ENCODE peak calls at places on chromosomes 1 and 21, in seven cellular contexts. One of them, this sample, is unnamed.

GRCh38 chr1:10803971-10804820 is 7.8 kb upstream of the CASZ1 start:
- DNase-seq in activated CD8-positive, alpha-beta memory T cell treated with anti-CD3 and anti-CD28 coated beads for 48 hours: no peak
- DNase-seq in GM23248: no peak
- DNase-seq in left lung: peak
- DNase-seq in endothelial cell: no peak
- DNase-seq in T-cell: peak
- DNase-seq in keratinocyte: peak
- DNase-seq in this sample: no peak

GRCh38 chr1:203593723-203594122 is 32.9 kb upstream of the ATP2B4 start:
- DNase-seq in T-cell: peak
- DNase-seq in endothelial cell: no peak
- DNase-seq in left lung: no peak
- DNase-seq in GM23248: peak
- DNase-seq in keratinocyte: no peak
- DNase-seq in activated CD8-positive, alpha-beta memory T cell treated with anti-CD3 and anti-CD28 coated beads for 48 hours: no peak
- DNase-seq in this sample: peak

GRCh38 chr1:235999259-235999925 is 65.5 kb downstream of the NID1 start:
- DNase-seq in T-cell: peak
- DNase-seq in keratinocyte: peak
- DNase-seq in activated CD8-positive, alpha-beta memory T cell treated with anti-CD3 and anti-CD28 coated beads for 48 hours: peak
- DNase-seq in GM23248: peak
- DNase-seq in endothelial cell: no peak
- DNase-seq in left lung: no peak
- DNase-seq in this sample: peak

GRCh38 chr1:201255470-201256362 is 27.6 kb upstream of the PKP1 start:
- DNase-seq in endothelial cell: no peak
- DNase-seq in keratinocyte: no peak
- DNase-seq in left lung: no peak
- DNase-seq in T-cell: no peak
- DNase-seq in GM23248: no peak
- DNase-seq in activated CD8-positive, alpha-beta memory T cell treated with anti-CD3 and anti-CD28 coated beads for 48 hours: no peak
- DNase-seq in this sample: no peak

GRCh38 chr1:31639543-31639942 is 5.1 kb downstream of the PEF1 start:
- DNase-seq in left lung: no peak
- DNase-seq in T-cell: no peak
- DNase-seq in activated CD8-positive, alpha-beta memory T cell treated with anti-CD3 and anti-CD28 coated beads for 48 hours: no peak
- DNase-seq in endothelial cell: no peak
- DNase-seq in keratinocyte: no peak
- DNase-seq in GM23248: peak
- DNase-seq in this sample: peak

GRCh38 chr1:157209514-157209913 is 71.3 kb upstream of the ETV3 start:
- DNase-seq in keratinocyte: no peak
- DNase-seq in left lung: no peak
- DNase-seq in endothelial cell: no peak
- DNase-seq in T-cell: no peak
- DNase-seq in activated CD8-positive, alpha-beta memory T cell treated with anti-CD3 and anti-CD28 coated beads for 48 hours: no peak
- DNase-seq in GM23248: no peak
- DNase-seq in this sample: no peak

GRCh38 chr1:98546319-98546718 is 115.2 kb upstream of the SNX7 start:
- DNase-seq in GM23248: peak
- DNase-seq in keratinocyte: no peak
- DNase-seq in endothelial cell: no peak
- DNase-seq in left lung: no peak
- DNase-seq in T-cell: no peak
- DNase-seq in activated CD8-positive, alpha-beta memory T cell treated with anti-CD3 and anti-CD28 coated beads for 48 hours: no peak
- DNase-seq in this sample: no peak

GRCh38 chr1:236727521-236727920 is 41.2 kb downstream of the ACTN2 start:
- DNase-seq in GM23248: no peak
- DNase-seq in left lung: no peak
- DNase-seq in activated CD8-positive, alpha-beta memory T cell treated with anti-CD3 and anti-CD28 coated beads for 48 hours: no peak
- DNase-seq in T-cell: no peak
- DNase-seq in keratinocyte: no peak
- DNase-seq in endothelial cell: no peak
- DNase-seq in this sample: no peak

GRCh38 chr21:14533555-14534400 is 12.3 kb downstream of the SAMSN1 start:
- DNase-seq in left lung: no peak
- DNase-seq in GM23248: peak
- DNase-seq in endothelial cell: no peak
- DNase-seq in T-cell: peak
- DNase-seq in keratinocyte: peak
- DNase-seq in activated CD8-positive, alpha-beta memory T cell treated with anti-CD3 and anti-CD28 coated beads for 48 hours: no peak
- DNase-seq in this sample: no peak

GRCh38 chr1:4086085-4086850 is 186.2 kb upstream of the C1orf174 start:
- DNase-seq in left lung: no peak
- DNase-seq in keratinocyte: no peak
- DNase-seq in endothelial cell: no peak
- DNase-seq in T-cell: no peak
- DNase-seq in activated CD8-positive, alpha-beta memory T cell treated with anti-CD3 and anti-CD28 coated beads for 48 hours: no peak
- DNase-seq in GM23248: no peak
- DNase-seq in this sample: no peak

GRCh38 chr1:3465091-3465934 is 10.8 kb downstream of the ARHGEF16 start:
- DNase-seq in activated CD8-positive, alpha-beta memory T cell treated with anti-CD3 and anti-CD28 coated beads for 48 hours: no peak
- DNase-seq in keratinocyte: no peak
- DNase-seq in left lung: no peak
- DNase-seq in T-cell: no peak
- DNase-seq in GM23248: no peak
- DNase-seq in endothelial cell: no peak
- DNase-seq in this sample: peak

GRCh38 chr1:72177711-72178110 is 104.6 kb downstream of the NEGR1 start:
- DNase-seq in T-cell: no peak
- DNase-seq in keratinocyte: no peak
- DNase-seq in GM23248: peak
- DNase-seq in left lung: no peak
- DNase-seq in activated CD8-positive, alpha-beta memory T cell treated with anti-CD3 and anti-CD28 coated beads for 48 hours: no peak
- DNase-seq in endothelial cell: no peak
- DNase-seq in this sample: no peak

GRCh38 chr1:111448482-111448917 is 556 bp downstream of the WDR77 start:
- DNase-seq in left lung: peak
- DNase-seq in GM23248: peak
- DNase-seq in activated CD8-positive, alpha-beta memory T cell treated with anti-CD3 and anti-CD28 coated beads for 48 hours: no peak
- DNase-seq in T-cell: no peak
- DNase-seq in keratinocyte: no peak
- DNase-seq in endothelial cell: no peak
- DNase-seq in this sample: no peak

GRCh38 chr1:54842206-54842915 is 41.2 kb upstream of the TTC22 start:
- DNase-seq in GM23248: no peak
- DNase-seq in T-cell: no peak
- DNase-seq in keratinocyte: no peak
- DNase-seq in activated CD8-positive, alpha-beta memory T cell treated with anti-CD3 and anti-CD28 coated beads for 48 hours: no peak
- DNase-seq in endothelial cell: no peak
- DNase-seq in left lung: no peak
- DNase-seq in this sample: no peak

GRCh38 chr21:26532208-26532607 is 40.9 kb downstream of the CYYR1 start:
- DNase-seq in T-cell: no peak
- DNase-seq in keratinocyte: no peak
- DNase-seq in left lung: no peak
- DNase-seq in endothelial cell: no peak
- DNase-seq in GM23248: no peak
- DNase-seq in activated CD8-positive, alpha-beta memory T cell treated with anti-CD3 and anti-CD28 coated beads for 48 hours: no peak
- DNase-seq in this sample: no peak

GRCh38 chr1:92882817-92883216 is 51.0 kb downstream of the RPL5 start:
- DNase-seq in activated CD8-positive, alpha-beta memory T cell treated with anti-CD3 and anti-CD28 coated beads for 48 hours: no peak
- DNase-seq in GM23248: peak
- DNase-seq in keratinocyte: no peak
- DNase-seq in left lung: no peak
- DNase-seq in endothelial cell: no peak
- DNase-seq in T-cell: peak
- DNase-seq in this sample: no peak

GRCh38 chr1:19809044-19809750 is 5.9 kb downstream of the RNF186 start:
- DNase-seq in T-cell: no peak
- DNase-seq in keratinocyte: no peak
- DNase-seq in left lung: no peak
- DNase-seq in endothelial cell: no peak
- DNase-seq in activated CD8-positive, alpha-beta memory T cell treated with anti-CD3 and anti-CD28 coated beads for 48 hours: no peak
- DNase-seq in GM23248: no peak
- DNase-seq in this sample: no peak

GRCh38 chr1:12353981-12354380 is 124.2 kb downstream of the VPS13D start:
- DNase-seq in keratinocyte: no peak
- DNase-seq in GM23248: no peak
- DNase-seq in left lung: no peak
- DNase-seq in endothelial cell: no peak
- DNase-seq in activated CD8-positive, alpha-beta memory T cell treated with anti-CD3 and anti-CD28 coated beads for 48 hours: no peak
- DNase-seq in T-cell: no peak
- DNase-seq in this sample: no peak

GRCh38 chr1:9078035-9078948 is 8.9 kb upstream of the SLC2A5 start:
- DNase-seq in keratinocyte: no peak
- DNase-seq in left lung: no peak
- DNase-seq in GM23248: peak
- DNase-seq in activated CD8-positive, alpha-beta memory T cell treated with anti-CD3 and anti-CD28 coated beads for 48 hours: no peak
- DNase-seq in T-cell: no peak
- DNase-seq in endothelial cell: no peak
- DNase-seq in this sample: peak

GRCh38 chr21:26490771-26491170 is 82.3 kb downstream of the CYYR1 start:
- DNase-seq in T-cell: no peak
- DNase-seq in keratinocyte: no peak
- DNase-seq in activated CD8-positive, alpha-beta memory T cell treated with anti-CD3 and anti-CD28 coated beads for 48 hours: no peak
- DNase-seq in left lung: no peak
- DNase-seq in GM23248: peak
- DNase-seq in endothelial cell: no peak
- DNase-seq in this sample: no peak

GRCh38 chr1:47931395-47931794 is 65.8 kb downstream of the TRABD2B start:
- DNase-seq in left lung: no peak
- DNase-seq in endothelial cell: no peak
- DNase-seq in GM23248: no peak
- DNase-seq in keratinocyte: peak
- DNase-seq in T-cell: no peak
- DNase-seq in activated CD8-positive, alpha-beta memory T cell treated with anti-CD3 and anti-CD28 coated beads for 48 hours: no peak
- DNase-seq in this sample: no peak

GRCh38 chr1:232662910-232663309 is 33.0 kb upstream of the SIPA1L2 start:
- DNase-seq in left lung: no peak
- DNase-seq in T-cell: no peak
- DNase-seq in GM23248: no peak
- DNase-seq in keratinocyte: no peak
- DNase-seq in activated CD8-positive, alpha-beta memory T cell treated with anti-CD3 and anti-CD28 coated beads for 48 hours: no peak
- DNase-seq in endothelial cell: no peak
- DNase-seq in this sample: no peak

GRCh38 chr1:235018161-235018560 is 110.5 kb downstream of the TOMM20 start:
- DNase-seq in T-cell: no peak
- DNase-seq in endothelial cell: no peak
- DNase-seq in keratinocyte: peak
- DNase-seq in GM23248: peak
- DNase-seq in activated CD8-positive, alpha-beta memory T cell treated with anti-CD3 and anti-CD28 coated beads for 48 hours: no peak
- DNase-seq in left lung: peak
- DNase-seq in this sample: no peak

GRCh38 chr1:46581685-46582455 is 22.2 kb downstream of the MKNK1 start:
- DNase-seq in T-cell: no peak
- DNase-seq in keratinocyte: no peak
- DNase-seq in left lung: no peak
- DNase-seq in endothelial cell: no peak
- DNase-seq in activated CD8-positive, alpha-beta memory T cell treated with anti-CD3 and anti-CD28 coated beads for 48 hours: no peak
- DNase-seq in GM23248: peak
- DNase-seq in this sample: no peak

GRCh38 chr1:206521002-206521585 is 13.8 kb downstream of the RASSF5 start:
- DNase-seq in GM23248: no peak
- DNase-seq in endothelial cell: no peak
- DNase-seq in left lung: no peak
- DNase-seq in T-cell: no peak
- DNase-seq in activated CD8-positive, alpha-beta memory T cell treated with anti-CD3 and anti-CD28 coated beads for 48 hours: no peak
- DNase-seq in keratinocyte: no peak
- DNase-seq in this sample: no peak

GRCh38 chr1:39892611-39893595 is 8.8 kb downstream of the MYCL start:
- DNase-seq in endothelial cell: no peak
- DNase-seq in T-cell: no peak
- DNase-seq in left lung: no peak
- DNase-seq in activated CD8-positive, alpha-beta memory T cell treated with anti-CD3 and anti-CD28 coated beads for 48 hours: no peak
- DNase-seq in keratinocyte: peak
- DNase-seq in GM23248: peak
- DNase-seq in this sample: no peak

GRCh38 chr1:59005491-59006308 is 221.9 kb upstream of the JUN start:
- DNase-seq in GM23248: no peak
- DNase-seq in T-cell: no peak
- DNase-seq in keratinocyte: no peak
- DNase-seq in left lung: no peak
- DNase-seq in activated CD8-positive, alpha-beta memory T cell treated with anti-CD3 and anti-CD28 coated beads for 48 hours: no peak
- DNase-seq in endothelial cell: no peak
- DNase-seq in this sample: no peak

GRCh38 chr1:153447498-153448170 is 12.8 kb downstream of the S100A7 start:
- DNase-seq in activated CD8-positive, alpha-beta memory T cell treated with anti-CD3 and anti-CD28 coated beads for 48 hours: no peak
- DNase-seq in left lung: no peak
- DNase-seq in keratinocyte: no peak
- DNase-seq in T-cell: no peak
- DNase-seq in GM23248: peak
- DNase-seq in endothelial cell: no peak
- DNase-seq in this sample: no peak

GRCh38 chr1:5798151-5798730 is 194.0 kb downstream of the NPHP4 start:
- DNase-seq in GM23248: no peak
- DNase-seq in keratinocyte: no peak
- DNase-seq in activated CD8-positive, alpha-beta memory T cell treated with anti-CD3 and anti-CD28 coated beads for 48 hours: no peak
- DNase-seq in left lung: no peak
- DNase-seq in endothelial cell: no peak
- DNase-seq in T-cell: no peak
- DNase-seq in this sample: no peak

GRCh38 chr1:61078611-61079010 is 3.8 kb upstream of the NFIA start:
- DNase-seq in keratinocyte: no peak
- DNase-seq in GM23248: peak
- DNase-seq in endothelial cell: no peak
- DNase-seq in T-cell: no peak
- DNase-seq in left lung: no peak
- DNase-seq in activated CD8-positive, alpha-beta memory T cell treated with anti-CD3 and anti-CD28 coated beads for 48 hours: no peak
- DNase-seq in this sample: no peak

GRCh38 chr1:161305872-161306519 is 3.8 kb downstream of the MPZ start:
- DNase-seq in T-cell: peak
- DNase-seq in left lung: peak
- DNase-seq in keratinocyte: peak
- DNase-seq in GM23248: peak
- DNase-seq in endothelial cell: peak
- DNase-seq in activated CD8-positive, alpha-beta memory T cell treated with anti-CD3 and anti-CD28 coated beads for 48 hours: peak
- DNase-seq in this sample: peak

GRCh38 chr1:23639460-23639859 is 52.1 kb upstream of the RPL11 start:
- DNase-seq in left lung: no peak
- DNase-seq in endothelial cell: no peak
- DNase-seq in activated CD8-positive, alpha-beta memory T cell treated with anti-CD3 and anti-CD28 coated beads for 48 hours: no peak
- DNase-seq in keratinocyte: no peak
- DNase-seq in GM23248: peak
- DNase-seq in T-cell: no peak
- DNase-seq in this sample: no peak

GRCh38 chr1:51439895-51440294 is 79.2 kb downstream of the EPS15 start:
- DNase-seq in GM23248: no peak
- DNase-seq in keratinocyte: no peak
- DNase-seq in T-cell: no peak
- DNase-seq in activated CD8-positive, alpha-beta memory T cell treated with anti-CD3 and anti-CD28 coated beads for 48 hours: no peak
- DNase-seq in endothelial cell: no peak
- DNase-seq in left lung: no peak
- DNase-seq in this sample: no peak

GRCh38 chr1:85279463-85280080 is 3.1 kb upstream of the BCL10 start:
- DNase-seq in activated CD8-positive, alpha-beta memory T cell treated with anti-CD3 and anti-CD28 coated beads for 48 hours: no peak
- DNase-seq in GM23248: no peak
- DNase-seq in left lung: no peak
- DNase-seq in keratinocyte: no peak
- DNase-seq in T-cell: no peak
- DNase-seq in endothelial cell: no peak
- DNase-seq in this sample: no peak

GRCh38 chr1:180116964-180117763 is 37.5 kb upstream of the QSOX1 start:
- DNase-seq in T-cell: no peak
- DNase-seq in left lung: no peak
- DNase-seq in keratinocyte: no peak
- DNase-seq in activated CD8-positive, alpha-beta memory T cell treated with anti-CD3 and anti-CD28 coated beads for 48 hours: no peak
- DNase-seq in GM23248: no peak
- DNase-seq in endothelial cell: no peak
- DNase-seq in this sample: peak

GRCh38 chr1:10530756-10531155 is 56.0 kb downstream of the PEX14 start:
- DNase-seq in activated CD8-positive, alpha-beta memory T cell treated with anti-CD3 and anti-CD28 coated beads for 48 hours: no peak
- DNase-seq in GM23248: no peak
- DNase-seq in endothelial cell: peak
- DNase-seq in left lung: no peak
- DNase-seq in T-cell: no peak
- DNase-seq in keratinocyte: no peak
- DNase-seq in this sample: no peak

GRCh38 chr21:46080171-46081021 is 17.5 kb upstream of the COL6A2 start:
- DNase-seq in endothelial cell: no peak
- DNase-seq in left lung: peak
- DNase-seq in T-cell: no peak
- DNase-seq in activated CD8-positive, alpha-beta memory T cell treated with anti-CD3 and anti-CD28 coated beads for 48 hours: no peak
- DNase-seq in keratinocyte: no peak
- DNase-seq in GM23248: peak
- DNase-seq in this sample: no peak

GRCh38 chr1:233482388-233482787 is 131.5 kb upstream of the KCNK1 start:
- DNase-seq in left lung: no peak
- DNase-seq in T-cell: no peak
- DNase-seq in GM23248: no peak
- DNase-seq in endothelial cell: no peak
- DNase-seq in keratinocyte: no peak
- DNase-seq in activated CD8-positive, alpha-beta memory T cell treated with anti-CD3 and anti-CD28 coated beads for 48 hours: no peak
- DNase-seq in this sample: no peak

This sample was measured in CD14-positive monocyte.